ENCODE peak calls at places on chromosome 11, in seven cellular contexts. B, U, T, X, E, Y and J are unnamed samples.

GRCh38 chr11:19552100-19552499 is 160.5 kb upstream of the NAV2 start:
- DNase-seq in B (no peak), U (no peak), T (no peak), X (no peak), E (no peak), Y (no peak), J (no peak)

GRCh38 chr11:118282635-118283310 is 18.7 kb upstream of the MPZL2 start:
- DNase-seq in B (no peak), U (no peak), T (no peak), X (no peak), E (no peak), Y (no peak), J (no peak)

GRCh38 chr11:65492637-65493366 is 6.0 kb upstream of the MALAT1 start:
- DNase-seq in B (no peak), U (peak), T (peak), X (no peak), E (no peak), Y (peak), J (peak)

GRCh38 chr11:134047586-134047999 is 21.3 kb upstream of the JAM3 start:
- DNase-seq in B (no peak), U (peak), T (peak), X (no peak), E (peak), Y (peak), J (no peak)

GRCh38 chr11:77151804-77152513 is 23.9 kb downstream of the MYO7A start:
- DNase-seq in B (no peak), U (no peak), T (peak), X (no peak), E (no peak), Y (peak), J (no peak)

GRCh38 chr11:125036933-125037332 is 26.2 kb upstream of the SLC37A2 start:
- DNase-seq in B (peak), U (peak), T (peak), X (no peak), E (peak), Y (no peak), J (no peak)

GRCh38 chr11:110907629-110908028 is 195.4 kb upstream of the ARHGAP20 start:
- DNase-seq in B (peak), U (peak), T (peak), X (no peak), E (peak), Y (no peak), J (no peak)

GRCh38 chr11:122850076-122850631 is 11.9 kb downstream of the CRTAM start:
- DNase-seq in B (no peak), U (peak), T (no peak), X (no peak), E (no peak), Y (no peak), J (no peak)

GRCh38 chr11:45092901-45093760 is 53.3 kb upstream of the PRDM11 start:
- DNase-seq in B (no peak), U (peak), T (peak), X (no peak), E (no peak), Y (no peak), J (no peak)

GRCh38 chr11:75547617-75548054 is 14.4 kb upstream of the SERPINH1 start:
- DNase-seq in B (no peak), U (no peak), T (no peak), X (peak), E (no peak), Y (peak), J (peak)

GRCh38 chr11:93921695-93922468 is 71.5 kb upstream of the VSTM5 start:
- DNase-seq in B (no peak), U (peak), T (peak), X (peak), E (peak), Y (no peak), J (peak)

GRCh38 chr11:47184711-47185304 is 1.4 kb downstream of the PACSIN3 start:
- DNase-seq in B (no peak), U (no peak), T (no peak), X (no peak), E (no peak), Y (peak), J (no peak)

GRCh38 chr11:12864316-12865156 is 144.6 kb upstream of the RASSF10 start:
- DNase-seq in B (peak), U (peak), T (peak), X (no peak), E (peak), Y (no peak), J (no peak)

GRCh38 chr11:86955674-86956522 is 703 bp upstream of the FZD4 start:
- DNase-seq in B (no peak), U (peak), T (peak), X (peak), E (no peak), Y (peak), J (peak)

GRCh38 chr11:124799384-124800225 is 601 bp downstream of the MSANTD2 start:
- DNase-seq in B (no peak), U (no peak), T (peak), X (no peak), E (no peak), Y (peak), J (peak)

GRCh38 chr11:34214961-34215805 is 109.8 kb downstream of the NAT10 start:
- DNase-seq in B (no peak), U (peak), T (peak), X (peak), E (no peak), Y (no peak), J (no peak)

GRCh38 chr11:16082532-16083055 is 273.8 kb downstream of the SOX6 start:
- DNase-seq in B (no peak), U (no peak), T (no peak), X (no peak), E (no peak), Y (no peak), J (no peak)

GRCh38 chr11:10725114-10725906 is 25.7 kb upstream of the CTR9 start:
- DNase-seq in B (peak), U (peak), T (peak), X (no peak), E (peak), Y (no peak), J (no peak)

GRCh38 chr11:65497141-65498041 is 1.5 kb upstream of the MALAT1 start:
- DNase-seq in B (no peak), U (peak), T (peak), X (peak), E (peak), Y (peak), J (peak)

GRCh38 chr11:26971961-26972360 is 22.0 kb upstream of the FIBIN start:
- DNase-seq in B (no peak), U (no peak), T (peak), X (no peak), E (no peak), Y (no peak), J (no peak)

GRCh38 chr11:36818410-36818809 is 220.4 kb upstream of the RAG2 start:
- DNase-seq in B (no peak), U (no peak), T (no peak), X (no peak), E (no peak), Y (no peak), J (no peak)

GRCh38 chr11:27423125-27423524 is 49.5 kb downstream of the LGR4 start:
- DNase-seq in B (peak), U (peak), T (peak), X (no peak), E (peak), Y (peak), J (no peak)

GRCh38 chr11:78562398-78562797 is 12.3 kb downstream of the NARS2 start:
- DNase-seq in B (no peak), U (no peak), T (no peak), X (peak), E (no peak), Y (no peak), J (no peak)

GRCh38 chr11:12704049-12704448 is 29.8 kb downstream of the TEAD1 start:
- DNase-seq in B (no peak), U (peak), T (peak), X (no peak), E (peak), Y (no peak), J (no peak)

GRCh38 chr11:65559951-65560537 is 1.9 kb upstream of the LTBP3 start:
- DNase-seq in B (no peak), U (peak), T (peak), X (peak), E (no peak), Y (no peak), J (no peak)

GRCh38 chr11:78044706-78045105 is 19.0 kb upstream of the THRSP start:
- DNase-seq in B (no peak), U (no peak), T (no peak), X (no peak), E (no peak), Y (no peak), J (no peak)

GRCh38 chr11:7600205-7600775 is 73.0 kb downstream of the CYB5R2 start:
- DNase-seq in B (no peak), U (peak), T (peak), X (peak), E (peak), Y (peak), J (no peak)

GRCh38 chr11:118939948-118940598 is 14.3 kb upstream of the BCL9L start:
- DNase-seq in B (no peak), U (no peak), T (no peak), X (no peak), E (no peak), Y (no peak), J (no peak)

GRCh38 chr11:101738494-101738893 is 154.7 kb upstream of the TRPC6 start:
- DNase-seq in B (no peak), U (no peak), T (no peak), X (no peak), E (no peak), Y (no peak), J (no peak)

GRCh38 chr11:13836666-13837065 is 125.9 kb upstream of the SPON1 start:
- DNase-seq in B (no peak), U (no peak), T (no peak), X (no peak), E (no peak), Y (no peak), J (no peak)

GRCh38 chr11:72410956-72411355 is 23.4 kb downstream of the CLPB start:
- DNase-seq in B (no peak), U (no peak), T (no peak), X (no peak), E (no peak), Y (no peak), J (no peak)

GRCh38 chr11:27861706-27862430 is 161.6 kb upstream of the BDNF start:
- DNase-seq in B (peak), U (peak), T (peak), X (no peak), E (peak), Y (no peak), J (no peak)

GRCh38 chr11:62001450-62002178 is 34.2 kb upstream of the FTH1 start:
- DNase-seq in B (peak), U (no peak), T (no peak), X (no peak), E (no peak), Y (no peak), J (no peak)

GRCh38 chr11:86244063-86244521 is 461 bp upstream of the EED start:
- DNase-seq in B (no peak), U (peak), T (peak), X (peak), E (peak), Y (peak), J (peak)

GRCh38 chr11:118001494-118001971 is 15.3 kb downstream of the IL10RA start:
- DNase-seq in B (no peak), U (no peak), T (no peak), X (no peak), E (no peak), Y (no peak), J (no peak)

GRCh38 chr11:95544095-95544795 is 245.3 kb downstream of the FAM76B start:
- DNase-seq in B (no peak), U (peak), T (peak), X (no peak), E (no peak), Y (no peak), J (no peak)

GRCh38 chr11:44421090-44421675 is 111.2 kb upstream of the ALX4 start:
- DNase-seq in B (no peak), U (no peak), T (no peak), X (no peak), E (no peak), Y (no peak), J (no peak)

GRCh38 chr11:94511932-94512781 is at the start of gene C11orf97:
- DNase-seq in B (no peak), U (peak), T (peak), X (peak), E (no peak), Y (peak), J (peak)

GRCh38 chr11:3795131-3796092 is 1.9 kb downstream of the NUP98 start:
- DNase-seq in B (no peak), U (no peak), T (no peak), X (no peak), E (no peak), Y (no peak), J (no peak)

GRCh38 chr11:39990413-39990812 is 1469.0 kb downstream of the LRRC4C start:
- DNase-seq in B (no peak), U (no peak), T (no peak), X (no peak), E (no peak), Y (no peak), J (no peak)

DNA sequence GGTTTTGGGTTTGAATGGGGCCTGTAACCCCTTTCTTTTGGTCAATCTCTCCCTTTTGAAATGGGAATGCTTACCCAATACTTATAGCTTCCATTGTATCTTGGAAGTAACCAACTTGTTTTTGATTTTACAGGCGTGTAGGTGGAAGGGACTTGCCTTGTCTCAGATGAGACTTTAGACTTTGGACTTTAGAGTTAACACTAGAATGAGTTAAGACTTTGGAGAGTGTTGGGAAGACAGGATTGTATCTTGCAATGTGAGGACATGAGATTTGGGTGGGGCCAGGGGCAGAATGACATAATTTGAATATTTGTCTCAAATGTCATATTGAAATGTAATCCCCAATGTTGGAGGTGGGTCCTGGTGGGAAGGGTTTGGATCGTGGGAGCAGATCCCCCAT is 1466.9 kb downstream of the LRRC4C start:
- DNase-seq in B (no peak), U (no peak), T (no peak), X (no peak), E (no peak), Y (no peak), J (no peak)
- TF ChIP-seq CTCF in B (no peak), U (no peak), T (no peak), X (no peak), E (no peak), Y (no peak), J (no peak)

DNA sequence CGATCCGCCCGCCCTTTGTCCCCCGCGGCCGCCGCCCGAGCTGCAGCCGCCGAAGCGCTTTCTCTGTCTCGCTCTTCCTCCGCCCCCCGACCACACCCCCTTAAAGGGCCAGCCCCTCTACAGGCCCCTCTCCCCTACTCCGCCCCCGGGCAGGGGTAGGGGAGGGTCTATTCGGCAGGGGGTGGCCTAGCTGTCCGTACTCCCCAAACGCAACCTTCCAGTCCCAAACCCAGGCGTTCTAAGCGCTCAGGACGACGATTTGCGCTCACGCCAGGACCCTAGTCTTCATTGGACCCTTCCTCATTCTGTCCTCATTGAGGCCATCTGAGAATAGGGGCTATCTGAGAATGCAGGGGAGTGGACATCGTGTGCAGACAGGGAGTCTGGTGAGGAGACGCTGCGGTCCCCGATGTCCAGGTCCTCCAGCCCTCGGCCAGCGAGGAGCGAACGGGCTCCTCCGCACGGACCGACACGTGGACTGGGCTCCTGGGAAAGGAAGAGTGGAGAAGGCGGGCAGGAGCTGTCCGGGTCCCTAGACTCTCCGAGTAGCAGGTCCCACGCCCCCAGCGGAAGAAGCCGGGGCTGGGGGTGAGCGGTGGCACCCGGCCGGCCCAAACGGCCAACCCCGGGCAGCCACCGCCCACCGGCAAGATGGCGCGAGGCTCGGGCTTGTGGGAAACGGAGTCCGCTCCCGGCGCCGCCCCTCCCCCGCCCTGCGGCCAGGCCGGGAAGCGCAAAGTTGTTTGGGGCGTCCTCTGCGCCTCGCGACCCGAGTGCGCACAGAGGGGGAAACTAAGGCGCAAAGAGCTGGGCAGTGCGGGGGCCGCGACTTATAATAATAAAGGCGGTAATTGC is at the start of gene PPP1R14B:
- DNase-seq in B (no peak), U (peak), T (peak), X (peak), E (peak), Y (peak), J (peak)
- TF ChIP-seq CTCF in B (no peak), U (no peak), T (no peak), X (no peak), E (peak), Y (no peak), J (no peak)

DNA sequence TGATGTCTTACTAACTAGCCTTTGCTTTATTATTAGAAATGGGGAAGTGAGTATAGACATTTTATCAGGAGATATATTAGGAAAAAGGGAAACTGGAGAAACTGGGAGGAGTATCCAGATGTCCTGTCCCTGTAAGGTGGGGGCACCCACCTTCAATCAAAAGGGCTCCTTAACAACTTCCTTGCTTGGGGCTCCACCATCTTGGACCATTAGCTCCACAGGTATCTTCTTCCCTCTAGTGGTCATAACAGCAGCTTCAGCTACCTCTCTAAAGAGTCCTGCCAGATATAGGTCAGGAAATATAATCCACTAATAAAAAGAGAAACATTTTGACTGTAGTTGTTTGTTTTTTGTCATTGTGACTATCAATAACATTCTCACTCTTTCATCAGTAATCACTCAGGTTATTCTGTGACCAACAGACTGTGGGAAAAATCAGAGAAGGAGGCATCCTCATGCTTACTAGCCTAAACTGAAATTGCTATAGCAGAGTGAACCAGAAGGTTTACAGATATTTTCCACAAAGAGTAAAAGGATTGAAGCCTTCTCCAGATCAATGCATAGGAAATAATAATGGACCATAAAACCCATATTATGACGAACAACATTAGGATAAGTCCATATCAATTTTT is 10.4 kb downstream of the OR51B4 start:
- DNase-seq in B (peak), U (peak), T (peak), X (peak), E (no peak), Y (no peak), J (no peak)
- TF ChIP-seq CTCF in B (peak), U (peak), T (peak), X (peak), E (peak), Y (no peak), J (no peak)

DNA sequence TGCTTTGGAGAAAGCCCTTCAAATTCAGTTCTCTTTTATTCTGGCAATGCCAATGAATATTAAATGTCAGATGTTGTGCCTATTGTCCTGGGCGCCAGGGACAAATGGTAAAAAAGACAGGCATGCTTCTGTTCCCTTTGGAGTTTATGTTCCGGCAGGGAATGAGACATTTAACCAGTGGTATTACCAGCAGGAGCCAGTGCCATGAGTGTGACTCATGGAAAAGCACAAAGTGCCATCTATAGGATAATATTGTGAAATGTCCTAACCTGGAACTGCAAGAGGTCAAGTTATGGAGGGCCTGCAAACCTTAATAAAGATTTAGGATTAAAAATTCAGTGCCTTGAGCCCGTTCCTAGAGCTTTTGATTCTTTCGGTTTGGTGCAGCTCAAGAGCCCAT is 39.5 kb downstream of the REXO2 start:
- DNase-seq in B (no peak), U (no peak), T (peak), X (no peak), E (no peak), Y (no peak), J (no peak)
- TF ChIP-seq CTCF in B (no peak), U (no peak), T (no peak), X (no peak), E (no peak), Y (no peak), J (no peak)

GRCh38 chr11:96827164-96827563 is 437.4 kb downstream of the JRKL start:
- DNase-seq in B (no peak), U (no peak), T (no peak), X (no peak), E (no peak), Y (no peak), J (no peak)
- TF ChIP-seq CTCF in B (no peak), U (no peak), T (no peak), X (no peak), E (no peak), Y (peak), J (no peak)

GRCh38 chr11:81497202-81497804 is 1236.4 kb downstream of the FAM181B start:
- DNase-seq in B (peak), U (peak), T (peak), X (peak), E (peak), Y (no peak), J (no peak)
- TF ChIP-seq CTCF in B (peak), U (peak), T (peak), X (peak), E (peak), Y (peak), J (peak)